ENCODE peak calls at places on chromosomes 12 and 14, in four cellular contexts. One of them, this sample, is unnamed.

GRCh38 chr14:50210074-50210473 is 21.3 kb downstream of the SOS2 start:
- DNase-seq in HepG2: no peak
- DNase-seq in GM12878: no peak
- DNase-seq in H1: no peak
- DNase-seq in this sample: no peak

GRCh38 chr12:111942557-111942956 is 70.4 kb downstream of the TMEM116 start:
- DNase-seq in HepG2: no peak
- DNase-seq in GM12878: no peak
- DNase-seq in H1: no peak
- DNase-seq in this sample: no peak

GRCh38 chr14:72291908-72292688 is 359.9 kb downstream of the RGS6 start:
- DNase-seq in HepG2: peak
- DNase-seq in GM12878: peak
- DNase-seq in H1: peak
- DNase-seq in this sample: no peak

GRCh38 chr12:10672231-10672868 is 1.5 kb downstream of the STYK1 start:
- DNase-seq in HepG2: no peak
- DNase-seq in GM12878: no peak
- DNase-seq in H1: no peak
- DNase-seq in this sample: no peak

GRCh38 chr14:39322807-39323206 is 89.1 kb downstream of the MIA2 start:
- DNase-seq in HepG2: no peak
- DNase-seq in GM12878: no peak
- DNase-seq in H1: no peak
- DNase-seq in this sample: no peak

GRCh38 chr12:62191747-62192485 is 68.3 kb upstream of the USP15 start:
- DNase-seq in HepG2: no peak
- DNase-seq in GM12878: no peak
- DNase-seq in H1: peak
- DNase-seq in this sample: peak

GRCh38 chr14:54769955-54770863 is 132.4 kb downstream of the GCH1 start:
- DNase-seq in HepG2: no peak
- DNase-seq in GM12878: no peak
- DNase-seq in H1: no peak
- DNase-seq in this sample: no peak

GRCh38 chr14:76306131-76306530 is 69.8 kb upstream of the ESRRB start:
- DNase-seq in HepG2: no peak
- DNase-seq in GM12878: no peak
- DNase-seq in H1: peak
- DNase-seq in this sample: no peak

GRCh38 chr12:127729381-127729780 is 537.6 kb upstream of the TMEM132C start:
- DNase-seq in HepG2: no peak
- DNase-seq in GM12878: no peak
- DNase-seq in H1: no peak
- DNase-seq in this sample: no peak

GRCh38 chr14:93006484-93007128 is 83.7 kb downstream of the CHGA start:
- DNase-seq in HepG2: no peak
- DNase-seq in GM12878: no peak
- DNase-seq in H1: no peak
- DNase-seq in this sample: no peak

GRCh38 chr12:4421590-4422031 is 24.0 kb downstream of the FGF6 start:
- DNase-seq in HepG2: peak
- DNase-seq in GM12878: no peak
- DNase-seq in H1: no peak
- DNase-seq in this sample: no peak

GRCh38 chr14:97369901-97370300 is 572.7 kb downstream of the VRK1 start:
- DNase-seq in HepG2: no peak
- DNase-seq in GM12878: no peak
- DNase-seq in H1: no peak
- DNase-seq in this sample: no peak

GRCh38 chr14:50000215-50001145 is 107.6 kb downstream of the ARF6 start:
- DNase-seq in HepG2: peak
- DNase-seq in GM12878: no peak
- DNase-seq in H1: peak
- DNase-seq in this sample: peak

GRCh38 chr14:96274122-96274910 is 18.3 kb downstream of the BDKRB1 start:
- DNase-seq in HepG2: no peak
- DNase-seq in GM12878: no peak
- DNase-seq in H1: peak
- DNase-seq in this sample: no peak
- TF ChIP-seq EP300 in HepG2: no peak
- TF ChIP-seq EP300 in GM12878: no peak
- TF ChIP-seq EP300 in H1: no peak
- TF ChIP-seq EP300 in this sample: no peak

GRCh38 chr14:52000019-52000582 is 10.8 kb downstream of the RTRAF start:
- DNase-seq in HepG2: no peak
- DNase-seq in GM12878: no peak
- DNase-seq in H1: no peak
- DNase-seq in this sample: no peak
- H3K27ac ChIP-seq in HepG2: no peak
- H3K27ac ChIP-seq in GM12878: no peak
- H3K27ac ChIP-seq in H1: no peak
- H3K27ac ChIP-seq in this sample: no peak

GRCh38 chr14:24171422-24172260 is at the start of gene REC8:
- DNase-seq in HepG2: no peak
- DNase-seq in GM12878: peak
- DNase-seq in H1: peak
- DNase-seq in this sample: peak
- TF ChIP-seq POLR2AphosphoS5 in HepG2: no peak
- TF ChIP-seq POLR2AphosphoS5 in GM12878: peak
- TF ChIP-seq POLR2AphosphoS5 in H1: no peak
- TF ChIP-seq POLR2AphosphoS5 in this sample: peak

DNA sequence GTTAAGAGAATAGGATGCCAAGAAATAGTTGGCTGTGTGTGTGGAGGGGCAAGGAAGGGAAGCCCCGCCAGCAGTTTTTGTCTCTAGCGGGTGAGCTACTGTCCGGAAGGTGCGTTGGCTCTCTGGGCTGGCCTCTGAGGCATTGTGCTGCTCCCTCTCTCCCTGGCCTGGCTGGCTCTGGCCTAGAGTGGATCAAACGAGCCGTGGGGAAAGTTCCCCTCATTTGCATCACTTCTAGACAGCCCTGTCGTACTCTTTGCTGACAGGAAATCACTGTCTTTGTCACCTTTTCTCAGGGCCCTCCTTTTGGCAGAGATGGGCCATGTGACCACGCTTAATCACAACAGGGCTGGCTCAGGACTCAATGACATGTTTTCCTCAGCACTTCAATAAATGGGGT is 236.1 kb upstream of the NPAS3 start:
- DNase-seq in HepG2: no peak
- DNase-seq in GM12878: no peak
- DNase-seq in H1: no peak
- DNase-seq in this sample: peak
- TF ChIP-seq EP300 in HepG2: no peak
- TF ChIP-seq EP300 in GM12878: no peak
- TF ChIP-seq EP300 in H1: no peak
- TF ChIP-seq EP300 in this sample: no peak

DNA sequence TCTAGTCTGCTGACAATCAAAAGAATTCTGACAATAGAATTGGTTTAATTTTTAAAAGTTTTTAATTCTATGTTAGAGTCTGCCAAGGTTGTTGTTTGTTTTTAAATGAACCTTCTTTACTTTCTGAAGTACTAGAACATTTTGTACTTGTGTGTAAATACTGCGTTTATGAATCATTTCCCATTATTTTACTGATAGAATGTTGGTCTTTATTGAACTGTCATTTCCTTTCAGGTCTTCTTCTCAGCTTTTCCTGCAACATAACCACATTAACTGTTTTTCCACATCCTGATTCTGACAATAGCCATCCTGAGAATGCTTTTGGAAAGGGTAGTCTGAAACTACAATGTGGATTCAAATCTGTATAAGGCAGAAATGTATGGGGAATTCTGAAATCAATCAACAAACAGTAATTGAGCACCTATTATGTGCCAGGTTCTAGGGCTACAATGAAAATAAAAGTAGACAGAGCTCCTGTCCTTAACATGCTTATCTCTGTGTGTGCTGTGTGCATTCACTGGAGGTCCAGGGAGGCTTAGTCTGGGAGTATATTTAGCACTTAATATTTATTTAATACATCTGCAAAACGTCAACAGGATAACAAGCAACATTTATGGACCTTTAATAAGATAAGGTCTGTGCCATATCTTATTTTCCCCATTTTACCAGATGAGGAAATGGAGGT is 73.1 kb upstream of the SLC38A2 start:
- DNase-seq in HepG2: no peak
- DNase-seq in GM12878: no peak
- DNase-seq in H1: no peak
- DNase-seq in this sample: no peak
- H3K27ac ChIP-seq in HepG2: no peak
- H3K27ac ChIP-seq in GM12878: no peak
- H3K27ac ChIP-seq in H1: no peak
- H3K27ac ChIP-seq in this sample: no peak

DNA sequence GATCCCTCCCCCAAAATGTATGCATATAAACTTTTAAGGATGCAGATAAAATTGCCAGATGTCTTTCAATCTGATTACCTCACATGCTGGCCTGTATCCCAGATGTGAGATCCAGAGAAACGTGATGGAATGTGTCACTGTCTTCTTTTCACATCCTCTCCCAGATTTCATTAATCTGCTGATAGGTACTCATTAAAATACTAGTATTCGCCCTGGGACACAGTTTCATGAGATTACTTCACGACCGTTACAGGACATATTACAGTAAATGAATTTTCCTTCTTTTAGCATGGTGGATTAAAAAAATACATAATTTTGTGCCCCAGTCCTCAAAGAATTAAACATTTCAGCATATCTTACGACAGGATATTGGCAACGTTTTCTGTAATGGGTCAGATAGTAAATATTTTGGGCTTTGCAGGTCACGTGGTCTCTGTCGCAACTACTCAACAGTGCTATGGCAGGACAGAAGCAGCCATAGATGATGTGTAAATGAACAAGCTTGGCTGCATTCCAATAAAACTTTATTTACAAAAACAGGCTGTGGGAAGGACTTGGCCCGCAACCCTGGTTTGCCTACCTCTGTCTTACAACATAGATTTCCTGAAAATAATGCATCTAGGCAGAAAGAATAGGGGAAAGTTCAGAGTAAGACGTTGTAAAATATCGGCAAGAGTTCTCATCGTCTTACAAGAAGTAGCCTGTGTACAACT is 156.0 kb upstream of the DIO3 start:
- DNase-seq in HepG2: no peak
- DNase-seq in GM12878: no peak
- DNase-seq in H1: no peak
- DNase-seq in this sample: no peak
- TF ChIP-seq POLR2AphosphoS5 in HepG2: no peak
- TF ChIP-seq POLR2AphosphoS5 in GM12878: no peak
- TF ChIP-seq POLR2AphosphoS5 in H1: no peak
- TF ChIP-seq POLR2AphosphoS5 in this sample: no peak

GRCh38 chr12:71942259-71942658 is 3.6 kb downstream of the TPH2 start:
- DNase-seq in HepG2: no peak
- DNase-seq in GM12878: no peak
- DNase-seq in H1: no peak
- DNase-seq in this sample: no peak
- TF ChIP-seq EP300 in HepG2: no peak
- TF ChIP-seq EP300 in GM12878: no peak
- TF ChIP-seq EP300 in H1: no peak
- TF ChIP-seq EP300 in this sample: no peak

GRCh38 chr12:47811070-47811391 is 8.7 kb downstream of the HDAC7 start:
- DNase-seq in HepG2: no peak
- DNase-seq in GM12878: no peak
- DNase-seq in H1: no peak
- DNase-seq in this sample: no peak
- H3K27ac ChIP-seq in HepG2: no peak
- H3K27ac ChIP-seq in GM12878: no peak
- H3K27ac ChIP-seq in H1: no peak
- H3K27ac ChIP-seq in this sample: peak

DNA sequence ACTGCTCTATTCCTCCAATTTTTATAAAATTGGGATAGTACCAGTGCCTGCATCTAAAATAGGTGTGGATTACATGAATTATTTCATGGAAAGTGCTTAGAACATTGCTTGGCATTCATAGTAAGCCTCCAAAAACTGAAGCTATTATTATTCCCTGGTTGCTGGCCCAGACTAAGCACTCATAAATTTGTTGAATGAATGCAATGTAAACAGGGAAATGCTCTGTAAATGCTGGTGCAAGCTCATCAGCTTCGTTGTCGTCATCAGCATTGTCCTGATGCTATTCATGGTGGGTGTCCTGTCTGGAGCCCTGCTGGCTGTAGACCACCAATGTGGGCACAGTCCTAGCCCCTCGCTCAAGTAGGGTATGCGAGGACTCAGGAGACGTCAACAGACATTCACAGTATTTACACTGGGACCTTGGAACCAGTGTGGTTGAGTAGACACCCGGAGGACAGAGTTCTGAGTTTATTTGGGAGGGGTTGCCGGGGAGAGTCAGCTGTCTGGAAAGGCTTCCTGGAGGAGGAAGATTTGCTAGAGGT is 16.5 kb downstream of the BDKRB2 start:
- DNase-seq in HepG2: no peak
- DNase-seq in GM12878: no peak
- DNase-seq in H1: no peak
- DNase-seq in this sample: no peak
- TF ChIP-seq POLR2AphosphoS5 in HepG2: no peak
- TF ChIP-seq POLR2AphosphoS5 in GM12878: no peak
- TF ChIP-seq POLR2AphosphoS5 in H1: no peak
- TF ChIP-seq POLR2AphosphoS5 in this sample: no peak

DNA sequence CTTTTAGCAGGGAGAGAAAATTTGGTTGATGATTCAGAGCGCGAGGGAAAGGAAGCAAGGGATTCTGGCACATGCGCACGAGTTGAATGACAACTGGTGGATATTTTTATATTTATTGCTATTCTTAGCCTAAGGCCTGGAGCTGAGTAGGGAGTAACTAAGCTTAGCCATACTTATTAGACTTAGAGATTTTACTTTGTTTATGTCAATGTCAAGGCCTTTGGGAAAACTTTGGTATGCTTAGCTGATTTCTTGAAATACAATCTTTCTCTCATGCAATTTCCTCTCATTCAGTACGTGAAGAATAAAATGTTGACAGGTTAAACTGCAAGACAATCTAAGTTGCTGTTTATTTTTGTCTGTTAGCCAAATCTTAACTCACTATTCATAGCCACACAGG is 101.1 kb downstream of the CRADD start:
- DNase-seq in HepG2: no peak
- DNase-seq in GM12878: no peak
- DNase-seq in H1: no peak
- DNase-seq in this sample: peak
- TF ChIP-seq EP300 in HepG2: no peak
- TF ChIP-seq EP300 in GM12878: no peak
- TF ChIP-seq EP300 in H1: no peak
- TF ChIP-seq EP300 in this sample: no peak